ENCODE peak calls at places on chromosomes 4 and X, in seven cellular contexts. W, Q, E, T, J, D and X are unnamed samples.

GRCh38 chr4:69910016-69910782 is 20.7 kb upstream of the CSN1S1 start:
- DNase-seq in D (no peak), J (no peak), T (no peak), Q (no peak), W (no peak), E (no peak), X (no peak)

GRCh38 chrX:125289209-125289608 is 30.5 kb upstream of the TEX13C start:
- DNase-seq in T (no peak), D (no peak), J (no peak), E (no peak), Q (no peak), W (no peak), X (no peak)

GRCh38 chr4:7254736-7255487 is 62.6 kb downstream of the SORCS2 start:
- DNase-seq in T (no peak), D (no peak), W (no peak), E (no peak), J (no peak), Q (no peak), X (no peak)

GRCh38 chr4:30720656-30721352 is 635 bp downstream of the PCDH7 start:
- DNase-seq in Q (peak; percentile 48), D (peak; percentile 16), E (no peak), W (no peak), T (peak; percentile 47), J (no peak), X (peak; percentile 71)

GRCh38 chrX:111411591-111412371 is at the start of gene DCX:
- DNase-seq in T (peak; percentile 86), D (no peak), Q (no peak), J (no peak), W (no peak), E (no peak), X (no peak)

GRCh38 chr4:156537275-156537674 is 434.3 kb downstream of the PDGFC start:
- DNase-seq in D (no peak), E (no peak), T (no peak), J (no peak), Q (no peak), W (no peak), X (no peak)

GRCh38 chr4:152460488-152460887 is 75.4 kb downstream of the FBXW7 start:
- DNase-seq in J (no peak), Q (no peak), D (no peak), W (no peak), T (no peak), E (no peak), X (no peak)

GRCh38 chr4:87240341-87240740 is 19.9 kb upstream of the KLHL8 start:
- DNase-seq in Q (no peak), T (peak; percentile 69), J (no peak), E (no peak), D (no peak), W (no peak), X (no peak)

GRCh38 chrX:64204701-64205440 is 637 bp downstream of the AMER1 start:
- DNase-seq in D (peak; percentile 47), T (peak; percentile 54), J (peak; percentile 9), E (no peak), W (no peak), Q (no peak), X (peak; percentile 69)

GRCh38 chrX:55908685-55909212 is 191.2 kb downstream of the RRAGB start:
- DNase-seq in T (no peak), W (no peak), D (peak; percentile 4), Q (peak; percentile 3), J (no peak), E (no peak), X (peak; percentile 16)

GRCh38 chrX:118553042-118553714 is 57.6 kb downstream of the DOCK11 start:
- DNase-seq in E (no peak), D (no peak), J (no peak), T (no peak), W (no peak), Q (no peak), X (no peak)

GRCh38 chr4:27714073-27714472 is 853.4 kb downstream of the STIM2 start:
- DNase-seq in D (no peak), T (peak; percentile 79), W (no peak), E (no peak), J (no peak), Q (no peak), X (no peak)

GRCh38 chr4:47862297-47862696 is 24.4 kb upstream of the CORIN start:
- DNase-seq in Q (no peak), W (no peak), D (no peak), E (no peak), J (no peak), T (no peak), X (no peak)

GRCh38 chr4:16627999-16628398 is 270.4 kb downstream of the LDB2 start:
- DNase-seq in E (peak; percentile 24), J (no peak), T (no peak), D (no peak), Q (no peak), W (no peak), X (no peak)

GRCh38 chrX:121389976-121390709 is 342.7 kb downstream of the GLUD2 start:
- DNase-seq in Q (no peak), J (no peak), D (no peak), W (no peak), T (no peak), E (no peak), X (no peak)

GRCh38 chrX:132692066-132692465 is 203.2 kb upstream of the MBNL3 start:
- DNase-seq in W (no peak), T (peak; percentile 22), Q (no peak), D (no peak), E (no peak), J (no peak), X (no peak)

GRCh38 chrX:2391869-2392606 is 108.7 kb downstream of the DHRSX start:
- DNase-seq in W (no peak), J (no peak), Q (no peak), T (no peak), E (peak; percentile 10), D (no peak), X (no peak)

GRCh38 chr4:81030617-81031388 is at the start of gene BMP3:
- DNase-seq in E (no peak), Q (peak; percentile 43), W (no peak), J (no peak), D (peak; percentile 16), T (peak; percentile 42), X (no peak)

GRCh38 chr4:116358633-116359222 is 726.6 kb downstream of the TRAM1L1 start:
- DNase-seq in J (no peak), T (no peak), D (no peak), W (no peak), E (peak; percentile 31), Q (peak; percentile 36), X (no peak)

GRCh38 chr4:3802571-3803474 is 36.6 kb downstream of the ADRA2C start:
- DNase-seq in Q (no peak), E (no peak), J (no peak), T (no peak), W (no peak), D (no peak), X (no peak)

GRCh38 chr4:8556341-8557150 is 23.6 kb upstream of the GPR78 start:
- DNase-seq in D (no peak), Q (no peak), J (no peak), W (no peak), T (no peak), E (no peak), X (no peak)

GRCh38 chrX:105821471-105822081 is 763 bp upstream of the NRK start:
- DNase-seq in Q (no peak), D (no peak), J (no peak), T (no peak), E (no peak), W (no peak), X (no peak)

GRCh38 chrX:63250253-63250868 is 100.8 kb downstream of the SPIN4 start:
- DNase-seq in Q (peak; percentile 39), W (no peak), T (no peak), D (no peak), J (peak; percentile 13), E (peak; percentile 80), X (no peak)

GRCh38 chr4:140096483-140096861 is 57.5 kb downstream of the MAML3 start:
- DNase-seq in J (no peak), T (no peak), W (no peak), D (no peak), E (no peak), Q (no peak), X (no peak)

GRCh38 chr4:92263010-92263409 is 40.8 kb upstream of the GRID2 start:
- DNase-seq in D (no peak), E (no peak), J (no peak), T (no peak), Q (no peak), W (no peak), X (no peak)

GRCh38 chr4:32169841-32170240 is 1449.7 kb downstream of the PCDH7 start:
- DNase-seq in D (no peak), Q (no peak), W (no peak), T (no peak), E (no peak), J (no peak), X (no peak)

GRCh38 chrX:22095306-22095705 is 63.2 kb downstream of the PHEX start:
- DNase-seq in W (no peak), D (no peak), J (no peak), T (no peak), E (no peak), Q (peak; percentile 17), X (peak; percentile 72)